ENCODE peak calls at places on chromosomes 11 and 22, in six cellular contexts. One of them, this sample, is unnamed.

GRCh38 chr11:126345759-126346585 is 9.5 kb upstream of the ST3GAL4 start:
- DNase-seq in OCI-LY7: no peak
- DNase-seq in mesothelial cell of epicardium: no peak
- DNase-seq in Peyer's patch: no peak
- DNase-seq in fibroblast of lung: peak
- DNase-seq in nephron progenitor cell: no peak
- DNase-seq in this sample: no peak

GRCh38 chr11:101442171-101442570 is 141.6 kb downstream of the TRPC6 start:
- DNase-seq in mesothelial cell of epicardium: no peak
- DNase-seq in nephron progenitor cell: no peak
- DNase-seq in fibroblast of lung: peak
- DNase-seq in Peyer's patch: no peak
- DNase-seq in OCI-LY7: no peak
- DNase-seq in this sample: no peak

GRCh38 chr11:47356998-47357329 is 4.5 kb upstream of the MYBPC3 start:
- DNase-seq in mesothelial cell of epicardium: no peak
- DNase-seq in fibroblast of lung: no peak
- DNase-seq in Peyer's patch: no peak
- DNase-seq in OCI-LY7: no peak
- DNase-seq in nephron progenitor cell: no peak
- DNase-seq in this sample: no peak

GRCh38 chr11:71333473-71333872 is 81.1 kb upstream of the SHANK2 start:
- DNase-seq in OCI-LY7: peak
- DNase-seq in mesothelial cell of epicardium: no peak
- DNase-seq in Peyer's patch: no peak
- DNase-seq in fibroblast of lung: no peak
- DNase-seq in nephron progenitor cell: no peak
- DNase-seq in this sample: no peak

GRCh38 chr22:20569059-20570058 is 61.9 kb downstream of the MED15 start:
- DNase-seq in Peyer's patch: peak
- DNase-seq in nephron progenitor cell: no peak
- DNase-seq in mesothelial cell of epicardium: peak
- DNase-seq in OCI-LY7: no peak
- DNase-seq in fibroblast of lung: peak
- DNase-seq in this sample: no peak

GRCh38 chr22:44360686-44361381 is 48.1 kb upstream of the SHISAL1 start:
- DNase-seq in Peyer's patch: no peak
- DNase-seq in fibroblast of lung: peak
- DNase-seq in mesothelial cell of epicardium: no peak
- DNase-seq in nephron progenitor cell: no peak
- DNase-seq in OCI-LY7: no peak
- DNase-seq in this sample: no peak

GRCh38 chr22:46156031-46156430 is 5.7 kb downstream of the PPARA start:
- DNase-seq in OCI-LY7: no peak
- DNase-seq in fibroblast of lung: no peak
- DNase-seq in Peyer's patch: no peak
- DNase-seq in nephron progenitor cell: no peak
- DNase-seq in mesothelial cell of epicardium: no peak
- DNase-seq in this sample: no peak

GRCh38 chr11:7749456-7749855 is 43.2 kb upstream of the OVCH2 start:
- DNase-seq in mesothelial cell of epicardium: no peak
- DNase-seq in nephron progenitor cell: no peak
- DNase-seq in fibroblast of lung: no peak
- DNase-seq in Peyer's patch: no peak
- DNase-seq in OCI-LY7: no peak
- DNase-seq in this sample: no peak

GRCh38 chr11:79493555-79494171 is 52.8 kb upstream of the TENM4 start:
- DNase-seq in fibroblast of lung: peak
- DNase-seq in Peyer's patch: peak
- DNase-seq in mesothelial cell of epicardium: peak
- DNase-seq in nephron progenitor cell: peak
- DNase-seq in OCI-LY7: peak
- DNase-seq in this sample: peak

GRCh38 chr11:55714982-55715888 is 53.2 kb downstream of the OR4C6 start:
- DNase-seq in nephron progenitor cell: no peak
- DNase-seq in OCI-LY7: peak
- DNase-seq in fibroblast of lung: no peak
- DNase-seq in mesothelial cell of epicardium: no peak
- DNase-seq in Peyer's patch: no peak
- DNase-seq in this sample: no peak

GRCh38 chr11:132310390-132311375 is 940.3 kb downstream of the NTM start:
- DNase-seq in fibroblast of lung: peak
- DNase-seq in mesothelial cell of epicardium: no peak
- DNase-seq in nephron progenitor cell: no peak
- DNase-seq in OCI-LY7: no peak
- DNase-seq in Peyer's patch: no peak
- DNase-seq in this sample: peak

GRCh38 chr11:88683024-88683423 is 345.5 kb upstream of the CTSC start:
- DNase-seq in Peyer's patch: no peak
- DNase-seq in fibroblast of lung: no peak
- DNase-seq in mesothelial cell of epicardium: no peak
- DNase-seq in nephron progenitor cell: no peak
- DNase-seq in OCI-LY7: no peak
- DNase-seq in this sample: no peak

GRCh38 chr22:35587447-35587870 is 29.7 kb downstream of the MB start:
- DNase-seq in fibroblast of lung: no peak
- DNase-seq in nephron progenitor cell: no peak
- DNase-seq in Peyer's patch: no peak
- DNase-seq in mesothelial cell of epicardium: no peak
- DNase-seq in OCI-LY7: no peak
- DNase-seq in this sample: no peak
- TF ChIP-seq CTCF in fibroblast of lung: no peak
- TF ChIP-seq CTCF in nephron progenitor cell: no peak
- TF ChIP-seq CTCF in Peyer's patch: no peak
- TF ChIP-seq CTCF in mesothelial cell of epicardium: no peak
- TF ChIP-seq CTCF in OCI-LY7: no peak
- TF ChIP-seq CTCF in this sample: no peak

GRCh38 chr11:69814902-69815301 is 4.3 kb downstream of the FGF3 start:
- DNase-seq in Peyer's patch: no peak
- DNase-seq in OCI-LY7: no peak
- DNase-seq in mesothelial cell of epicardium: no peak
- DNase-seq in fibroblast of lung: no peak
- DNase-seq in nephron progenitor cell: no peak
- DNase-seq in this sample: no peak
- TF ChIP-seq CTCF in Peyer's patch: no peak
- TF ChIP-seq CTCF in OCI-LY7: no peak
- TF ChIP-seq CTCF in mesothelial cell of epicardium: no peak
- TF ChIP-seq CTCF in fibroblast of lung: no peak
- TF ChIP-seq CTCF in nephron progenitor cell: no peak
- TF ChIP-seq CTCF in this sample: no peak

GRCh38 chr11:11899401-11899800 is 57.6 kb downstream of the USP47 start:
- DNase-seq in fibroblast of lung: no peak
- DNase-seq in OCI-LY7: no peak
- DNase-seq in nephron progenitor cell: no peak
- DNase-seq in mesothelial cell of epicardium: no peak
- DNase-seq in Peyer's patch: no peak
- DNase-seq in this sample: no peak

GRCh38 chr11:11898648-11899047 is 56.9 kb downstream of the USP47 start:
- DNase-seq in OCI-LY7: no peak
- DNase-seq in nephron progenitor cell: no peak
- DNase-seq in Peyer's patch: no peak
- DNase-seq in mesothelial cell of epicardium: no peak
- DNase-seq in fibroblast of lung: no peak
- DNase-seq in this sample: no peak

GRCh38 chr11:11894486-11894885 is 52.7 kb downstream of the USP47 start:
- DNase-seq in Peyer's patch: no peak
- DNase-seq in fibroblast of lung: peak
- DNase-seq in OCI-LY7: no peak
- DNase-seq in mesothelial cell of epicardium: no peak
- DNase-seq in nephron progenitor cell: no peak
- DNase-seq in this sample: no peak

GRCh38 chr11:11895672-11896071 is 53.9 kb downstream of the USP47 start:
- DNase-seq in nephron progenitor cell: no peak
- DNase-seq in OCI-LY7: no peak
- DNase-seq in Peyer's patch: no peak
- DNase-seq in fibroblast of lung: no peak
- DNase-seq in mesothelial cell of epicardium: no peak
- DNase-seq in this sample: no peak
- TF ChIP-seq CTCF in nephron progenitor cell: no peak
- TF ChIP-seq CTCF in OCI-LY7: peak
- TF ChIP-seq CTCF in Peyer's patch: no peak
- TF ChIP-seq CTCF in fibroblast of lung: no peak
- TF ChIP-seq CTCF in mesothelial cell of epicardium: no peak
- TF ChIP-seq CTCF in this sample: no peak

DNA sequence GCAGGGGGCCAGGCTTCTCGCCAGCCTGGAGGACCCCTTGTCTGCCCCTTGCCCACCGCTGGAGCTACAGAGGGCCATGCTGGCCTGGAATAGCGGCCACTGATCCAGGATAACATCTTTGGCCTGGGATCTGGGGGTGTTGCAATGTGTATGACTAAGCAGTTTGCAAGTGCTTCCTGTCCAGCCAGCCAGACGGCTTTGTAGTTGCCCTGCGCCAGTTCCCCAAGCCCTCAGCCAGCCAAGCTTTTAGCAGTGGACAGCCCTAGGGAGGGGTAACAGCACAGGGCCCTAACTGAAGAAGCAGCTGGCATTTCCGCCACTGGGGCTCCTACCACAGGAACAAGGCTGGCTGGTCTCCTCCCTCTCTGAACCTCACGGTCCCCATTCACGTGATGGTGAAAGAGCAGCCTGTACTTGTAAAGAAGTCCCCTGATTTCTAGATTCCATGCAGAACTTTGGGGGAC is 32.1 kb downstream of the UQCR10 start:
- DNase-seq in nephron progenitor cell: no peak
- DNase-seq in Peyer's patch: peak
- DNase-seq in OCI-LY7: no peak
- DNase-seq in mesothelial cell of epicardium: no peak
- DNase-seq in fibroblast of lung: peak
- DNase-seq in this sample: no peak
- TF ChIP-seq CTCF in nephron progenitor cell: no peak
- TF ChIP-seq CTCF in Peyer's patch: no peak
- TF ChIP-seq CTCF in OCI-LY7: no peak
- TF ChIP-seq CTCF in mesothelial cell of epicardium: no peak
- TF ChIP-seq CTCF in fibroblast of lung: no peak
- TF ChIP-seq CTCF in this sample: no peak

GRCh38 chr22:22884010-22884887 is 3.4 kb upstream of the IGLL5 start:
- DNase-seq in mesothelial cell of epicardium: peak
- DNase-seq in fibroblast of lung: peak
- DNase-seq in OCI-LY7: peak
- DNase-seq in nephron progenitor cell: peak
- DNase-seq in Peyer's patch: peak
- DNase-seq in this sample: peak

GRCh38 chr22:22888509-22889353 is 1.1 kb downstream of the IGLL5 start:
- DNase-seq in fibroblast of lung: no peak
- DNase-seq in nephron progenitor cell: no peak
- DNase-seq in OCI-LY7: no peak
- DNase-seq in Peyer's patch: no peak
- DNase-seq in mesothelial cell of epicardium: peak
- DNase-seq in this sample: no peak

GRCh38 chr22:22887621-22888503 is at the start of gene IGLL5:
- DNase-seq in Peyer's patch: no peak
- DNase-seq in fibroblast of lung: no peak
- DNase-seq in mesothelial cell of epicardium: peak
- DNase-seq in OCI-LY7: peak
- DNase-seq in nephron progenitor cell: no peak
- DNase-seq in this sample: no peak

GRCh38 chr22:22884888-22885840 is 2.5 kb upstream of the IGLL5 start:
- DNase-seq in Peyer's patch: peak
- DNase-seq in mesothelial cell of epicardium: no peak
- DNase-seq in nephron progenitor cell: no peak
- DNase-seq in fibroblast of lung: no peak
- DNase-seq in OCI-LY7: peak
- DNase-seq in this sample: peak

DNA sequence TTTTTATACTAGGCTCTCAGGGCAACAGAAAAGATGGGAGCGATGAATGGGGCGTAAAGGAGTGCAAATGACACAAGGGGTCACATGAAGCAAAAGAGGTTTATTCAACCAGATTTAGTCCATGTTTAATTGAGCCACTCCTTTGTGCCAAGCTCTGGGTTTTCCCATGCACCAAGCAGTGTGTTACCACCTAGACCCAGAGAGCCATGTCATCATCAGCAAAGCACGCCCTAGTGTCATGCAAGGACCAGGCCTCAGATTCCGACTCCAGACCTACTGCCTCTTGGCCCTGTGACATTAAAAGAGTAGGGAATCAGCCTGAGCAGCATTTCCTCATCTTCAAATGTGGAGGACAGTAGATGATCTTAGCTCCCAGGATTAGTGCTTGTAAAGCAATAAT is 1.1 kb upstream of the IGLL5 start:
- DNase-seq in Peyer's patch: no peak
- DNase-seq in fibroblast of lung: no peak
- DNase-seq in OCI-LY7: no peak
- DNase-seq in nephron progenitor cell: no peak
- DNase-seq in mesothelial cell of epicardium: peak
- DNase-seq in this sample: no peak
- TF ChIP-seq CTCF in Peyer's patch: no peak
- TF ChIP-seq CTCF in fibroblast of lung: no peak
- TF ChIP-seq CTCF in OCI-LY7: no peak
- TF ChIP-seq CTCF in nephron progenitor cell: no peak
- TF ChIP-seq CTCF in mesothelial cell of epicardium: no peak
- TF ChIP-seq CTCF in this sample: no peak

DNA sequence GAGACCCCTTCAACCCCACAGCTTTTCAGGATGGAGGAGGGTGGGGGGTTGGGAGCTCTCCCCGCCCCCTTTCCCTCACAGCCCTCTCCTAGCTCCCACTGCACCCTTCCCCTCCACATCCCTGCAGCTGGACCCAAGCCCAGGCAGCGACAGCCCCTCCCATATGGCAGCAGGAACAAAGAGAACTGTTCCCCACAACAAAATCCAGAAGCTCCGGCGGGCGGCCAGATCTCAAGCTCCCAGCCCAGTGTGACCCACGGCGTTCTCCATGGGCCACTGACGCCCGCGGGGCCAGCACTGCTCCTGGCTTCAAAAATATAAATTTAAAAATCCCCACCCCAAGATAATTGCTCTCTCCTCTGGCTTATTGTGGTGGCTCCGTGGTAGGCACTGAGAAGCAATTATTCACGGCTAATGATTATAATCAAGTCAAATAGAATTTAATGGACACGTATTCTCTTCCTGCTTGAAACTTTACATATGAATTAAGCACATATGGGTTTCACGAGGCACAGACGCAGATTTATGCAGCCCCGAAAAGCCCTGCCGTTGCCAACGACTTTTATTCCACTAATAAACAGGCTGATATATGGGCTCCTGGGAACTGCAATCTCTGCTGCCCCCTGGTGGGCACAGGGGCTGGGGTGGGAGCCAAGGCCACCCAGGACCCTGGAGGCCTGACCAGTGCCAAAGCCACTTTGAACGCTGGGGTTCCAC is 17.6 kb downstream of the MACROD1 start:
- DNase-seq in fibroblast of lung: peak
- DNase-seq in nephron progenitor cell: peak
- DNase-seq in Peyer's patch: peak
- DNase-seq in OCI-LY7: peak
- DNase-seq in mesothelial cell of epicardium: peak
- DNase-seq in this sample: peak
- TF ChIP-seq CTCF in fibroblast of lung: peak
- TF ChIP-seq CTCF in nephron progenitor cell: peak
- TF ChIP-seq CTCF in Peyer's patch: peak
- TF ChIP-seq CTCF in OCI-LY7: peak
- TF ChIP-seq CTCF in mesothelial cell of epicardium: peak
- TF ChIP-seq CTCF in this sample: peak

GRCh38 chr22:24008381-24009226 is 2.5 kb upstream of the CABIN1 start:
- DNase-seq in fibroblast of lung: no peak
- DNase-seq in Peyer's patch: no peak
- DNase-seq in mesothelial cell of epicardium: no peak
- DNase-seq in OCI-LY7: no peak
- DNase-seq in nephron progenitor cell: no peak
- DNase-seq in this sample: peak
- TF ChIP-seq CTCF in fibroblast of lung: no peak
- TF ChIP-seq CTCF in Peyer's patch: no peak
- TF ChIP-seq CTCF in mesothelial cell of epicardium: no peak
- TF ChIP-seq CTCF in OCI-LY7: no peak
- TF ChIP-seq CTCF in nephron progenitor cell: no peak
- TF ChIP-seq CTCF in this sample: no peak

This sample was measured in GM20000.